ENCODE peak calls at places on chromosomes 11 and 22, in ten cellular contexts. V, Q, I, B, U, D, O, X, N and T are unnamed samples.
A peak's percentile ranks its signal among the peaks of the same experiment; 100 is the strongest.

GRCh38 chr11:66184728-66185127 is 83.7 kb upstream of the RAB1B start:
- DNase-seq in V (no peak), Q (no peak), I (no peak), B (no peak), U (no peak), D (no peak), O (no peak), X (no peak), N (no peak), T (no peak)

GRCh38 chr11:64809781-64810241 is 540 bp downstream of the MEN1 start:
- DNase-seq in V (no peak), Q (no peak), I (no peak), B (peak; percentile 30), U (no peak), D (no peak), O (no peak), X (no peak), N (no peak), T (no peak)

GRCh38 chr11:76769071-76769560 is 14.0 kb upstream of the TSKU start:
- DNase-seq in V (no peak), Q (peak; percentile 28), I (no peak), B (no peak), U (no peak), D (no peak), O (peak; percentile 42), X (no peak), N (no peak), T (no peak)

GRCh38 chr11:20156280-20156875 is 3.9 kb downstream of the DBX1 start:
- DNase-seq in V (no peak), Q (no peak), I (no peak), B (peak; percentile 59), U (no peak), D (no peak), O (no peak), X (no peak), N (no peak), T (no peak)

GRCh38 chr11:36469881-36470802 is 39.9 kb downstream of the TRAF6 start:
- DNase-seq in V (no peak), Q (peak; percentile 80), I (no peak), B (no peak), U (no peak), D (no peak), O (peak; percentile 75), X (no peak), N (no peak), T (no peak)

GRCh38 chr22:20552450-20552894 is 45.1 kb downstream of the MED15 start:
- DNase-seq in V (peak; percentile 90), Q (peak; percentile 72), I (peak; percentile 85), B (peak; percentile 83), U (peak; percentile 92), D (no peak), O (peak; percentile 40), X (peak; percentile 83), N (peak; percentile 96), T (no peak)

GRCh38 chr11:73797457-73797856 is 9.8 kb downstream of the MRPL48 start:
- DNase-seq in V (peak; percentile 53), Q (no peak), I (no peak), B (no peak), U (no peak), D (no peak), O (no peak), X (no peak), N (no peak), T (no peak)

GRCh38 chr11:128931066-128931465 is 11.6 kb downstream of the TP53AIP1 start:
- DNase-seq in V (no peak), Q (no peak), I (no peak), B (no peak), U (no peak), D (no peak), O (no peak), X (no peak), N (no peak), T (no peak)

GRCh38 chr11:117807482-117808272 is 10.7 kb upstream of the DSCAML1 start:
- DNase-seq in V (peak; percentile 82), Q (peak; percentile 68), I (peak; percentile 35), B (peak; percentile 91), U (no peak), D (no peak), O (peak; percentile 69), X (peak; percentile 70), N (peak; percentile 88), T (peak; percentile 99)

GRCh38 chr22:23781533-23781932 is 5.2 kb upstream of the SMARCB1 start:
- DNase-seq in V (no peak), Q (peak; percentile 57), I (peak; percentile 86), B (no peak), U (no peak), D (no peak), O (peak; percentile 32), X (no peak), N (no peak), T (no peak)

GRCh38 chr11:44987506-44987905 is 36.8 kb upstream of the TP53I11 start:
- DNase-seq in V (no peak), Q (no peak), I (no peak), B (no peak), U (peak; percentile 66), D (no peak), O (no peak), X (no peak), N (peak; percentile 46), T (no peak)

GRCh38 chr11:21774212-21774611 is 418.7 kb upstream of the ANO5 start:
- DNase-seq in V (peak; percentile 31), Q (no peak), I (no peak), B (no peak), U (no peak), D (no peak), O (no peak), X (peak; percentile 60), N (no peak), T (no peak)

GRCh38 chr22:22614065-22614464 is 30.3 kb upstream of the GGTLC2 start:
- DNase-seq in V (no peak), Q (no peak), I (no peak), B (no peak), U (no peak), D (no peak), O (no peak), X (no peak), N (no peak), T (no peak)

GRCh38 chr22:22619765-22620414 is 24.5 kb upstream of the GGTLC2 start:
- DNase-seq in V (no peak), Q (no peak), I (no peak), B (no peak), U (no peak), D (no peak), O (no peak), X (no peak), N (no peak), T (no peak)

GRCh38 chr22:22618448-22618847 is 26.0 kb upstream of the GGTLC2 start:
- DNase-seq in V (no peak), Q (no peak), I (no peak), B (no peak), U (no peak), D (no peak), O (no peak), X (no peak), N (no peak), T (no peak)

GRCh38 chr22:22616636-22617035 is 27.8 kb upstream of the GGTLC2 start:
- DNase-seq in V (no peak), Q (no peak), I (no peak), B (no peak), U (no peak), D (no peak), O (no peak), X (no peak), N (no peak), T (no peak)

DNA sequence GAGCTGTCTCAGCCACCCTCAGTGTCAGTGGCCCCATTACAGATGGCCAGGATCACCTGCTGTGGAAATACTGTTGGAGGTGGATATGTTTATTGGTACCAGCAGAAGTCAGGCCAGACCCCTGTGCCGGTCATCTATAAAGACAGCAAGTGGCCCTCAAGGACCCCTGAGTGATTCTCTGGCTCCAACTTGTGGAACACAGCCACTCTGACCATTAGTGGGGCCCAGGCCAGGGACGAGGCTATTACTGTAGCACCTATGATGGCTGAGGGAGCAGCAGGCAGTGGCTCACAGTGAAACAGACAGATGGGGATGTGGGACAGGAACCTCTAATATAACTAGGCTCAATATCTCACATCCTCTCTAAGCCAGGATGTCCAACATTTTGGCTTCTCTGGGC is 25.5 kb upstream of the GGTLC2 start:
- DNase-seq in V (no peak), Q (no peak), I (no peak), B (no peak), U (no peak), D (no peak), O (no peak), X (no peak), N (no peak), T (no peak)
- TF ChIP-seq CTCF in V (no peak), Q (no peak), I (no peak), B (no peak), U (no peak), D (no peak), O (no peak), X (no peak), N (no peak), T (no peak)

DNA sequence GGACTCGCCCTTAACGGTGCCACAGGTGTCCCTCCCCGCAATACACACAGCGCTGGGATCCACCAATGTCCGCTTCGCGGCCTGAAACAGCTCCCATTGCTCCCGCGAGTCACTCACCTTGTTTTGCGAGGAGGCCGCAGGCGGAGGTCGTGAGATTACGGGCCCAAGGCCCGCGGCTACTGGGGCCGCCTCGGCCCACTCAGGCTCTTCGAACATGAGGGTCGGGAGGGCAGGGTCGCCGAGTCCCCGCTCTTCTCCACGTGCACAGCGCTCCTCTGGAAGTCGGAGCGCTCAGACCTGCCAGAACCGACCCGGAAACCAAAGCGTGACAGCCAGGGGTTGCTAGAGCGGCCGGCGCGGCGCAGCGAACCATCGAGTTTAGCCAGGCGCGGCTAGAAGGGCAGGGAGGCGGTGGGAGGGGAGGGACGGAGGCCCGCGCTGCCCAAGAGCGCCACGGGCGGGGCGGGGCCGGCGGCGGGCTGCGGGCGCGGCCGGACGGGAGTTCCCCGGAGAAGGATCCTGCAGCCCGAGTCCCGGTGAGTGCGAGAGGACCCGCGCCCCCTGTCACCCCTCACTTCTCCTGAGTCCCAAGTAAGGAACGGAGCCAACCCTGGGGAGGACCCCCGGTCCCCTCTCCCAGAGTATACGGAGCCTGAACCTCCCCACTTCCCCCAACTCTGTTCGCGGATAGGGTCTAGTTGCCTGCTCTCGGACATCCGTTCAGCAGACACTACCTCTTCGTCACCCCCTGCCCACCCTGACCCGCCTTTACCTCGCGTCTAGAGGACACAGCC is at the start of the genes ILK and RRP8:
- DNase-seq in V (peak; percentile 93), Q (peak; percentile 90), I (peak; percentile 90), B (peak; percentile 94), U (peak; percentile 95), D (peak; percentile 70), O (peak; percentile 86), X (peak; percentile 95), N (peak; percentile 96), T (peak; percentile 59)
- TF ChIP-seq CTCF in V (peak; percentile 51), Q (peak; percentile 18), I (no peak), B (peak; percentile 38), U (no peak), D (no peak), O (peak; percentile 38), X (no peak), N (no peak), T (no peak)

GRCh38 chr11:75204012-75204674 is 36.4 kb upstream of the TPBGL start:
- DNase-seq in V (no peak), Q (no peak), I (no peak), B (no peak), U (no peak), D (no peak), O (no peak), X (no peak), N (peak; percentile 57), T (no peak)
- TF ChIP-seq CTCF in V (no peak), Q (no peak), I (no peak), B (no peak), U (no peak), D (no peak), O (no peak), X (no peak), N (no peak), T (no peak)

GRCh38 chr11:125211191-125211953 is 46.8 kb downstream of the PKNOX2 start:
- DNase-seq in V (no peak), Q (no peak), I (no peak), B (peak; percentile 52), U (no peak), D (peak; percentile 91), O (no peak), X (no peak), N (no peak), T (no peak)
- TF ChIP-seq CTCF in V (no peak), Q (no peak), I (no peak), B (no peak), U (no peak), D (no peak), O (peak; percentile 40), X (no peak), N (no peak), T (no peak)